ENCODE peak calls at places on chromosomes 16 and 17, in five cellular contexts. Y is SJCRH30, L is heart right ventricle, Z is mesenchymal stem cell, H is prostate gland. M is an unnamed sample.

GRCh38 chr16:79283578-79283977 is 317.0 kb downstream of the MAF start:
- DNase-seq in Z (no peak), L (no peak), Y (no peak), H (no peak), M (no peak)

GRCh38 chr16:77246160-77246559 is 47.0 kb downstream of the SYCE1L start:
- DNase-seq in Y (no peak), L (no peak), Z (no peak), H (no peak), M (no peak)

GRCh38 chr17:27049104-27049784 is 244.7 kb upstream of the WSB1 start:
- DNase-seq in Y (no peak), L (no peak), H (no peak), Z (no peak), M (no peak)

GRCh38 chr17:49513616-49514373 is 18.7 kb downstream of the NGFR start:
- DNase-seq in Y (no peak), Z (no peak), H (no peak), L (peak), M (no peak)

GRCh38 chr16:1740234-1740633 is 31.1 kb downstream of the NME3 start:
- DNase-seq in L (no peak), Z (no peak), Y (no peak), H (no peak), M (no peak)

GRCh38 chr16:88083582-88083981 is 132.3 kb downstream of the BANP start:
- DNase-seq in L (no peak), H (no peak), Z (no peak), Y (no peak), M (no peak)

GRCh38 chr17:66830451-66830850 is 4.5 kb upstream of the CACNG5 start:
- DNase-seq in H (no peak), Z (no peak), Y (peak), L (no peak), M (no peak)

GRCh38 chr16:77763994-77764393 is 24.4 kb upstream of the VAT1L start:
- DNase-seq in L (no peak), H (no peak), Y (no peak), Z (no peak), M (no peak)

GRCh38 chr17:4005296-4006164 is 41.3 kb upstream of the ATP2A3 start:
- DNase-seq in Y (no peak), L (no peak), H (no peak), Z (no peak), M (no peak)

GRCh38 chr16:46853713-46854443 is 22.9 kb upstream of the C16orf87 start:
- DNase-seq in L (peak), Y (peak), Z (peak), H (peak), M (peak)

GRCh38 chr16:53434436-53435065 is at the start of gene RBL2:
- DNase-seq in L (peak), Y (peak), H (peak), Z (peak), M (peak)

GRCh38 chr17:48150107-48150463 is 42.5 kb downstream of the SNX11 start:
- DNase-seq in L (no peak), Y (no peak), H (no peak), Z (no peak), M (no peak)

GRCh38 chr16:68445458-68445857 is 2.9 kb downstream of the SMPD3 start:
- DNase-seq in H (no peak), Y (peak), Z (peak), L (no peak), M (peak)

GRCh38 chr16:64206877-64207276 is 915.0 kb downstream of the CDH11 start:
- DNase-seq in Y (peak), H (no peak), Z (no peak), L (peak), M (no peak)

GRCh38 chr16:88527186-88527936 is 42.8 kb upstream of the ZC3H18 start:
- DNase-seq in Z (peak), H (peak), L (peak), Y (peak), M (peak)

GRCh38 chr17:59778996-59779395 is 71.5 kb downstream of the VMP1 start:
- DNase-seq in L (no peak), Y (no peak), Z (no peak), H (no peak), M (no peak)

GRCh38 chr17:28500712-28501379 is 5.3 kb upstream of the FOXN1 start:
- DNase-seq in L (no peak), Z (no peak), Y (peak), H (no peak), M (no peak)

GRCh38 chr16:2482181-2483107 is 7.5 kb downstream of the TBC1D24 start:
- DNase-seq in L (no peak), Y (peak), H (peak), Z (peak), M (no peak)

GRCh38 chr17:47840742-47841487 is at the start of gene SCRN2:
- DNase-seq in Z (peak), H (peak), L (peak), Y (peak), M (peak)

GRCh38 chr17:48928876-48929811 is 15.5 kb downstream of the SNF8 start:
- DNase-seq in H (no peak), Y (no peak), Z (no peak), L (no peak), M (no peak)

GRCh38 chr16:14106457-14106856 is 35.3 kb downstream of the MRTFB start:
- DNase-seq in H (no peak), Z (no peak), Y (no peak), L (no peak), M (no peak)

GRCh38 chr17:4198995-4199394 is 56.0 kb downstream of the CYB5D2 start:
- DNase-seq in Y (no peak), L (no peak), H (no peak), Z (no peak), M (no peak)

GRCh38 chr16:70653809-70654771 is 7.7 kb downstream of the IL34 start:
- DNase-seq in Y (peak), Z (peak), L (peak), H (peak), M (peak)

GRCh38 chr17:79852748-79853147 is 13.5 kb upstream of the CBX4 start:
- DNase-seq in H (no peak), Y (no peak), Z (peak), L (no peak), M (no peak)

GRCh38 chr16:56939801-56940200 is 7.9 kb downstream of the HERPUD1 start:
- DNase-seq in L (no peak), Y (no peak), Z (no peak), H (no peak), M (no peak)

GRCh38 chr17:488993-489757 is 136.6 kb upstream of the RPH3AL start:
- DNase-seq in Z (peak), Y (no peak), H (no peak), L (no peak), M (no peak)

GRCh38 chr17:48240562-48241130 is 133.1 kb downstream of the SNX11 start:
- DNase-seq in H (no peak), Z (peak), Y (peak), L (no peak), M (no peak)

GRCh38 chr16:56600398-56600999 is 7.9 kb upstream of the MT2A start:
- DNase-seq in Z (peak), Y (peak), L (no peak), H (peak), M (no peak)

GRCh38 chr17:72576289-72576759 is 455.5 kb downstream of the SOX9 start:
- DNase-seq in Y (no peak), L (no peak), H (no peak), Z (no peak), M (peak)

DNA sequence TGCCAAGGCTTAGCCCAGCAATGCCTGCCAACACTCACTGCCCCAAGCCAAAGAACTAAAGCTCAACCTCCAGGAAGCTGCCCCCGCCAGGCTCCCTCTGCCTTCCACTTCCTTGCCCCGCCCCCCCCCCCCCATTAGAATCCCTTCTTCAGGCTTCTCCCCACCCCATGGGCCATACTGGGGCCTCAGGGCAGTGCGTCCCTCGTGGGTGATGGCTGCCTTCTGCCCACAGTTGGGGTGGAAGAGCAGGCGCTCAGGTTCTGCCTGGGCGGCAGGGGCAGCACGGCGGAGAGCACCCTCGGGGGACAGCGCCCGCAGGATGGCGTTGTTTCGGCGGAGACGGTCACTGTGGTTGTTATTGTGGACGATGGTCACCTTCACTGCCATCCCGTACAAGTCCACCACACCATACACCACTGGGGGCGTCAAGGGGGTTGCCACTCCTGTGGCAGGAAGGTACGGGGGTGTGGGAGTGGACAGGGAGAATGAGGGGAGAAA is 4.1 kb downstream of the NEURL4 start:
- DNase-seq in Y (no peak), Z (no peak), L (no peak), H (no peak), M (no peak)
- H3K27ac ChIP-seq in Y (no peak), Z (no peak), L (no peak), H (no peak), M (no peak)

GRCh38 chr17:2435181-2435741 is 34.4 kb upstream of the MNT start:
- DNase-seq in Y (no peak), Z (no peak), H (no peak), L (no peak), M (no peak)
- H3K27ac ChIP-seq in Y (peak), Z (no peak), H (no peak), L (no peak), M (peak)

DNA sequence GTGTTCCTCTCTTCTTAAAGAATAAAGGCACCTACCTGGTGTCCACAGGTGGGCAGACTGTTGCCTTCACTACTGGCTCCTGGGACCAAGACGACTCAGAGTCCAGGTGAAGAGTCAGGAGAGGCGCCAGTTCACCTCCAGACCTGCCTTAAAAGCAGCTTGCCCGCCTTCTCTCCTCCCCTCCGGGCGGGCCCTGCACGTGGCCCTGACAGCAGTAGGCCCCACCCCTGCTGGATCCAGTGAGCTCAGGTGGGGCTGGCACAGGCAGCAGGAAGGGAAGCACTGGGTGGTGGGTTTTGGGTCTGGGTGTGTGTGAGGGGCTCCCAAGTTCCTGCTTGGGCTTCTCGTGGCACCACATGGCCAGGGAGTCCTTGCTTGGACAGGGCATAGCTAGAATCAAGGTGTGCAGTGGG is at the start of gene TNS4:
- DNase-seq in Y (no peak), L (no peak), Z (no peak), H (peak), M (no peak)
- H3K27ac ChIP-seq in Y (no peak), L (no peak), Z (no peak), H (peak), M (no peak)

GRCh38 chr16:49786926-49787557 is 68.9 kb downstream of the ZNF423 start:
- DNase-seq in H (no peak), Y (no peak), Z (no peak), L (no peak), M (no peak)

GRCh38 chr16:49789617-49790016 is 66.3 kb downstream of the ZNF423 start:
- DNase-seq in Y (no peak), H (no peak), Z (no peak), L (no peak), M (no peak)

GRCh38 chr16:49788936-49789335 is 67.0 kb downstream of the ZNF423 start:
- DNase-seq in H (no peak), L (no peak), Y (no peak), Z (no peak), M (no peak)

GRCh38 chr16:49785970-49786369 is 69.9 kb downstream of the ZNF423 start:
- DNase-seq in L (no peak), Z (no peak), Y (no peak), H (no peak), M (no peak)

DNA sequence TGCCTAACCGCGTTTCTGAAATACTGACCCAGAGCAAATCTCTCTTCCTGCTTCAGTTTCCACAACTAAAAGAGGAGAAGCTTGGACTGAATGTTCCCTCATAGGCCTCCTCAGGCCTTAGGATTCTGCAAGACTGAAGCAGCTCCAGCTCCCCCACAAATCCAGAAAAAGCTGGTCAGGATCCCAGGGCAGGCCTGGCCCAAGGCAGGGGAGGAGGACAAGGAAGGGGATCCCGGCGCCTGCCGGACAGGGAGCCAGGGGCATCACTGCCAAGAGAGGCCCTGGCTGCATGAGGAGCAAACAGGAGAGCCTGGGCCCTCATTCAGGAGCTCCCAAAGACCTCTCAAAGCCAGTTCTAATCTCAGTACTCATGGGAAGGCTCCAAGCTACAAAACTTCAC is 67.4 kb downstream of the ZNF423 start:
- DNase-seq in H (no peak), Z (no peak), Y (no peak), L (no peak), M (peak)
- H3K27ac ChIP-seq in H (peak), Z (no peak), Y (no peak), L (no peak), M (no peak)

GRCh38 chr16:10576390-10577304 is 3.8 kb downstream of the EMP2 start:
- DNase-seq in L (no peak), Y (no peak), Z (peak), H (no peak), M (no peak)
- H3K27ac ChIP-seq in L (peak), Y (peak), Z (no peak), H (no peak), M (no peak)

GRCh38 chr16:83803811-83804210 is 4.0 kb upstream of the HSBP1 start:
- DNase-seq in Y (no peak), H (peak), Z (no peak), L (no peak), M (no peak)

GRCh38 chr16:83802559-83802958 is 5.2 kb upstream of the HSBP1 start:
- DNase-seq in Y (no peak), Z (no peak), L (no peak), H (no peak), M (no peak)

GRCh38 chr16:83799336-83799735 is 8.4 kb upstream of the HSBP1 start:
- DNase-seq in Y (no peak), Z (no peak), L (no peak), H (no peak), M (no peak)

GRCh38 chr16:83804366-83804765 is 3.4 kb upstream of the HSBP1 start:
- DNase-seq in Y (no peak), L (no peak), Z (no peak), H (no peak), M (no peak)

GRCh38 chr16:83802135-83802534 is 5.6 kb upstream of the HSBP1 start:
- DNase-seq in L (peak), Z (peak), Y (no peak), H (peak), M (no peak)
- H3K27ac ChIP-seq in L (peak), Z (no peak), Y (no peak), H (peak), M (peak)

GRCh38 chr17:82861393-82861775 is 21.6 kb upstream of the ZNF750 start:
- DNase-seq in H (no peak), Z (no peak), Y (no peak), L (no peak), M (no peak)
- H3K27ac ChIP-seq in H (no peak), Z (no peak), Y (no peak), L (no peak), M (no peak)

DNA sequence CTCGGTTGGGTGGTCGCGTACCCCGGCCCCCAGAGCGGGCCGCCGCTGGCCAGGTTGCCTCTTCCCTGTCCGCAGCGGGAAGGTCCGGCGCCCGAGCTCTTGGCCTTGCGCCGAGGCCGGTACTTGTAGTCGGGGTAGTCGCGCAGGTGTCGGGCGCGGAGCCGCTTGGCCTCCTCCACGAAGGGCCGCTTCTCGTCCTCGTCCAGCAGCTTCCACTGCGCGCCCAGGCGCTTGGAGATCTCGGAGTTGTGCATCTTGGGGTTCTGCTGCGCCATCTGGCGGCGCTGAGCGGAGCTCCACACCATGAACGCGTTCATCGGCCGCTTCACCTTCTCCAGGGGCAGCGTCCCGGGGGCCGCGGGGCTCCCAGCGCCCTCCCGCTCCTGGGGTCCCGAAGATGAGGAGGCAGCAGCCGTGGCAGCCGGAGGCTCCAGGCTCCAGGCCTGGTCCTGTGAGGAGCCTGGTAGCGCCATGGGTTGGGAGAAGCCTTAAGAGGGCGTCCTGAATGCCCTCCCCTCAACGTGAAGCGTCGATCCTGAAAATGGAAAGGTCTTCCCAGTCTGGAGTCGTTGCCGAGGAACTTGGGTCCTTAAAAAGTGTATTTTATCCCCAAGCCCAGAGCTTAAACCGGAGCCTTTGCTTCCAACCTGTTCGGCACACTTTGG is 558 bp downstream of the SOX15 start:
- DNase-seq in H (peak), L (peak), Z (peak), Y (no peak), M (peak)
- H3K27ac ChIP-seq in H (peak), L (no peak), Z (peak), Y (no peak), M (peak)